ENCODE peak calls at places on chromosome 18, in seven cellular contexts. E is A549, G is foreskin fibroblast, N is ascending aorta, A is PC-9, U is tibial nerve, B is fibroblast of lung. Z is an unnamed sample.

GRCh38 chr18:9683418-9684396 is 24.4 kb upstream of the RAB31 start:
- DNase-seq in E (no peak), G (peak; percentile 73), N (no peak), A (peak; percentile 76), U (peak; percentile 48), B (peak; percentile 75), Z (peak; percentile 85)

GRCh38 chr18:76456018-76456750 is 38.9 kb downstream of the ZNF516 start:
- DNase-seq in E (no peak), G (no peak), N (no peak), A (no peak), U (no peak), B (peak; percentile 50), Z (no peak)

GRCh38 chr18:58682429-58683069 is 11.3 kb downstream of the MALT1 start:
- DNase-seq in E (no peak), G (peak; percentile 77), N (no peak), A (peak; percentile 71), U (peak; percentile 45), B (peak; percentile 76), Z (peak; percentile 83)

GRCh38 chr18:904135-905090 is at the start of gene ADCYAP1:
- DNase-seq in E (no peak), G (no peak), N (no peak), A (no peak), U (no peak), B (peak; percentile 35), Z (no peak)

GRCh38 chr18:9135912-9136314 is 668 bp upstream of the ANKRD12 start:
- DNase-seq in E (peak; percentile 6), G (peak; percentile 24), N (no peak), A (peak; percentile 55), U (no peak), B (no peak), Z (peak; percentile 37)

GRCh38 chr18:53527365-53527764 is 697.1 kb downstream of the MBD2 start:
- DNase-seq in E (no peak), G (no peak), N (no peak), A (no peak), U (no peak), B (no peak), Z (no peak)

GRCh38 chr18:22345733-22346132 is 72.0 kb downstream of the CTAGE1 start:
- DNase-seq in E (no peak), G (no peak), N (no peak), A (no peak), U (no peak), B (peak; percentile 11), Z (peak; percentile 36)

GRCh38 chr18:28816155-28816554 is 639.2 kb upstream of the CDH2 start:
- DNase-seq in E (no peak), G (no peak), N (no peak), A (no peak), U (no peak), B (no peak), Z (no peak)

GRCh38 chr18:79405781-79406575 is 10.2 kb downstream of the NFATC1 start:
- DNase-seq in E (no peak), G (no peak), N (peak; percentile 73), A (no peak), U (peak; percentile 65), B (no peak), Z (no peak)

DNA sequence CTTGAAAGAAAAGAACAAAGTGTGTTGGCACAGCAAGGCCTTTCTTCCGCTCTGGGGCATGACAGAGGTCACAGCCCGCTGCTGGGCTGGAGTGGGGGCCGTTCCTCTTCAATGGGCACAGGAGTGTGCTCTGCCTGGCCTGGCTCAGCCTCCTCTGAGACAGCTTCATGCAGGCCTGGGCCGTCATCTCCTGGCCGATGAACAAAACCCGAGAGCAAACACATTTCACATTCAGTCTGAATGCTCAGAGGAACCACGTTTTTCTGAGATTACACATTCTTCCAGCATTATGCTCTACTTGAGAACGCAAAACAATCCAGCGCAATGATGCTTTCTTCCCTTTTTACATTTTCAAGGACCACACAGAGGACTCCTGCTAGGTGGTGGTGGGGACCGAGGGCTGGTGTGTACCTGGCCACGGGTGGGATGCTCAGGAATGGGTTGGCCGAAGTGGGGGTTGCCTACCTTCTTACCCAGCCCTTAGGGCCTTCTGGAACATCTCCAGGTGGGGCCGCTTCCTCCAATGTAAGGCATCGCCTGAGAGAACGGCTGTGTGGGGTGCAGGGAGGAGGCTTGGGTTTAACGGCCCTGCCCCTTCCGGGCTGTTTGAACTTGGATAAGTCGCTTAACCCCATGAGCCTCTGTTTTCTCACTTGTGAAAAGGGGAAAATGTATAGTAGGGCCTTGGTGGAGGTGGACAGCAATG is 34.8 kb downstream of the EMILIN2 start:
- DNase-seq in E (no peak), G (peak; percentile 92), N (no peak), A (no peak), U (peak; percentile 61), B (peak; percentile 85), Z (peak; percentile 93)
- TF ChIP-seq CTCF in E (no peak), G (peak; percentile 17), N (no peak), A (no peak), U (no peak), B (peak; percentile 5), Z (peak; percentile 8)

GRCh38 chr18:70454705-70455322 is 166.0 kb downstream of the SOCS6 start:
- DNase-seq in E (peak; percentile 38), G (peak; percentile 52), N (no peak), A (peak; percentile 42), U (peak; percentile 63), B (peak; percentile 61), Z (peak; percentile 78)
- TF ChIP-seq CTCF in E (peak; percentile 85), G (peak; percentile 71), N (peak; percentile 57), A (peak; percentile 94), U (peak; percentile 70), B (peak; percentile 76), Z (peak; percentile 89)

DNA sequence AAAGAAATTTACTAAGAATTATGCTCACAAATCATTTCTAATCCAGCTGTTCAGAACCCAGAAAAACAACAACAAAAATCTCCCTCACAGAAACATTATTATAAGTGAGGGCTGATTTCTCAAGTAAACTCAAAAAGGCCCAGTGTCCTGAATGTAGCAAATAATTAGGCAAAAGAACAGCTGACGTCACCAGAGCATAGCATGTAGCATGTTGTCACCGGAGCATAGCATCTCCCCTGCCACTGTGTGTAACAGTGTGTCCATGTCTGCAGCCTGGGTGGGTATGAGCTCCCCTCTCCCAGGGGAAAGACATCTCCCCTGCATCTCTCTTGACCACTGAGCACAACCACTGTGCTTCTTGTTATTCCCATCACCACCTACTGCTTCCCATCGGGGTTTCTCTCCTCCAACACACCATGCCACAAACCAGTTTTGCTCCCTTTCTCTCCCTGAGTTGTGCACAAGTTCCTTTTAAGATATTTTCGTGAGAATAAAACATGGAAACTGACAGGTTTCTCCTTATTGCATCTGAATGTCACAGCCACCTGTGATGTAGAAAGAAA is 126.7 kb downstream of the CABYR start:
- DNase-seq in E (no peak), G (no peak), N (no peak), A (no peak), U (no peak), B (no peak), Z (no peak)
- TF ChIP-seq CTCF in E (no peak), G (no peak), N (no peak), A (no peak), U (no peak), B (no peak), Z (no peak)

GRCh38 chr18:21192308-21192624 is 49.8 kb upstream of the GREB1L start:
- DNase-seq in E (no peak), G (no peak), N (no peak), A (no peak), U (no peak), B (no peak), Z (no peak)
- TF ChIP-seq CTCF in E (no peak), G (no peak), N (no peak), A (peak; percentile 21), U (peak; percentile 2), B (no peak), Z (no peak)

DNA sequence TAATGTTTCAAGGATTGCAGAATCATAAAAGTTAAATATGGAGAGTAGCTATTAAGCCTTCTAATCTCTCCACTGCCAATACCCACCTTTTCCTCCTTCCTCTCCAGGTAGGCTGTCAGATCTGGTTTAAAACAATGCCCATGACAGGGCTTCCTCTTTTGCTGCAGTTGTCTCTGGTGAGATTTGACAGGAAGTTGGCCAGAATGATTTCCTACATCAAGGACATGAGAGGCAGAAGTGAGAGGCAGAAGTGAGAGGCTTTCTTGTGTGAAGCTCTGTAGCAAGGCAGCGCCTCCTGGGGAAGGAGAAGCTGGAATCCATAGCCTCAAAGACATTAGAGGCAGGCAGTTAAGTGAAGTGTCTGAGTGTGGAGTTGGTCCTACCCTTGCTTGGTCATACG is 385.7 kb downstream of the HRH4 start:
- DNase-seq in E (no peak), G (no peak), N (no peak), A (no peak), U (no peak), B (no peak), Z (no peak)
- TF ChIP-seq CTCF in E (no peak), G (no peak), N (no peak), A (no peak), U (no peak), B (no peak), Z (no peak)

GRCh38 chr18:23690505-23691068 is 1.3 kb downstream of the LAMA3 start:
- DNase-seq in E (no peak), G (no peak), N (no peak), A (no peak), U (no peak), B (no peak), Z (no peak)

GRCh38 chr18:23684515-23685197 is 4.6 kb upstream of the LAMA3 start:
- DNase-seq in E (peak; percentile 62), G (peak; percentile 56), N (no peak), A (no peak), U (no peak), B (peak; percentile 42), Z (peak; percentile 58)

GRCh38 chr18:23688528-23688927 is 725 bp upstream of the LAMA3 start:
- DNase-seq in E (no peak), G (no peak), N (no peak), A (no peak), U (no peak), B (no peak), Z (no peak)

GRCh38 chr18:23689616-23690504 is 607 bp downstream of the LAMA3 start:
- DNase-seq in E (peak; percentile 17), G (no peak), N (no peak), A (no peak), U (no peak), B (no peak), Z (no peak)

DNA sequence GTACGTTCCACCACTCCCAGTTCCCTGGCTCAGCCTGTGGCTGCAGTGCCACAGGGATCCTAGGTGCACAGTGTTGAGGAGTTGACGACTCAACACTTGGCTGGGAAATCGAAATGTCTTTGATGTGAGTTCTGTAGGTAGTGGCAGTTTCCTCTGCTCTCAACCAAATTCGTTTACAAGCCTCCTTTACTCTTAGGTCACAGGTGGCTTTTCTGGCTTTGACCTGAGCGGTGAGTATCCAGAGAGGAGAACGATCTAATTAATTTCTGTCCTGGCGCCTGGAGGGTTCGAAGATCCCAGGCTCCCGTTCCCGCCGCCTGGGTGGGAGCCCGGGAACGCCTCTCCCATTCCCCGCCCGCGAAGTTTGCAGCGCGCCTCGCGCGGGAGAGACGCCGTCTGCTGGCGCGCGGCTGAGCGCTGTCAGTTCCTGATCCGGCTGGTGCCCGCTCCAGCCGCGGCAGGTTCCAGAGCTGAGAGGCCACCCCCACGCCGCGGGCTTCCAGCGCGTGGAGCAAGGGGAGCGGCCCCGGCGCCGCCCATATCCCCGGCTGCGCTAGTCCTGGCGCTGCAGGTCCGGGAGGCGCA is at the start of gene LAMA3:
- DNase-seq in E (peak; percentile 46), G (peak; percentile 45), N (no peak), A (peak; percentile 40), U (no peak), B (peak; percentile 36), Z (peak; percentile 30)
- TF ChIP-seq CTCF in E (peak; percentile 31), G (peak; percentile 22), N (no peak), A (no peak), U (peak; percentile 38), B (peak; percentile 11), Z (no peak)